ENCODE peak calls at places on chromosomes 3 and 15, in eight cellular contexts. F is T47D; R is HuH-7.5; M is WERI-Rb-1; Y is LNCaP clone FGC; L is ovary; D is WTC11; X is stimulated activated CD8-positive, alpha-beta memory T cell treated with anti-CD3 and anti-CD28 coated beads, Interleukin-15, amount 100 ng/mL, for 4 hours. N is an unnamed sample.
A peak's percentile ranks its signal among the peaks of the same experiment; 100 is the strongest.

GRCh38 chr15:32042269-32042996 is 12.1 kb downstream of the CHRNA7 start:
- DNase-seq in F (peak; percentile 30), R (no peak), M (no peak), Y (peak; percentile 46), L (no peak), D (no peak), X (no peak), N (no peak)

GRCh38 chr3:8887435-8888295 is 75.6 kb downstream of the RAD18 start:
- DNase-seq in F (no peak), R (no peak), M (no peak), Y (no peak), L (no peak), D (no peak), X (no peak), N (no peak)

GRCh38 chr15:92392966-92393286 is 755 bp upstream of the ST8SIA2 start:
- DNase-seq in F (no peak), R (no peak), M (no peak), Y (no peak), L (no peak), D (no peak), X (no peak), N (no peak)

GRCh38 chr15:80418892-80419537 is 14.8 kb downstream of the ARNT2 start:
- DNase-seq in F (peak; percentile 67), R (peak; percentile 45), M (peak; percentile 37), Y (peak; percentile 23), L (no peak), D (no peak), X (no peak), N (no peak)

GRCh38 chr3:62630664-62631063 is 244.6 kb downstream of the CADPS start:
- DNase-seq in F (no peak), R (no peak), M (no peak), Y (no peak), L (no peak), D (no peak), X (no peak), N (no peak)

GRCh38 chr3:37979798-37980476 is 10.6 kb upstream of the VILL start:
- DNase-seq in F (no peak), R (no peak), M (no peak), Y (no peak), L (no peak), D (no peak), X (no peak), N (no peak)

GRCh38 chr3:172856766-172857742 is 106.5 kb downstream of the ECT2 start:
- DNase-seq in F (peak; percentile 34), R (peak; percentile 28), M (no peak), Y (peak; percentile 31), L (no peak), D (no peak), X (no peak), N (no peak)

GRCh38 chr3:55282994-55283393 is 204.1 kb downstream of the WNT5A start:
- DNase-seq in F (no peak), R (no peak), M (no peak), Y (no peak), L (no peak), D (peak; percentile 53), X (no peak), N (no peak)

GRCh38 chr3:42192334-42193200 is 73.4 kb downstream of the CCK start:
- DNase-seq in F (no peak), R (no peak), M (no peak), Y (no peak), L (no peak), D (no peak), X (no peak), N (no peak)

GRCh38 chr3:152339881-152340505 is 71.3 kb downstream of the MBNL1 start:
- DNase-seq in F (no peak), R (no peak), M (no peak), Y (no peak), L (no peak), D (no peak), X (no peak), N (no peak)

GRCh38 chr15:99961011-99961441 is 227.8 kb upstream of the LYSMD4 start:
- DNase-seq in F (peak; percentile 26), R (no peak), M (no peak), Y (no peak), L (peak; percentile 30), D (peak; percentile 56), X (no peak), N (no peak)

GRCh38 chr3:187000711-187001151 is 70.4 kb downstream of the ST6GAL1 start:
- DNase-seq in F (no peak), R (no peak), M (no peak), Y (no peak), L (no peak), D (no peak), X (no peak), N (no peak)

GRCh38 chr15:29938701-29939340 is 116.6 kb upstream of the TJP1 start:
- DNase-seq in F (peak; percentile 22), R (no peak), M (no peak), Y (no peak), L (no peak), D (no peak), X (no peak), N (no peak)

GRCh38 chr15:101001796-101002195 is 82.6 kb downstream of the LRRK1 start:
- DNase-seq in F (no peak), R (no peak), M (no peak), Y (no peak), L (no peak), D (no peak), X (no peak), N (no peak)

GRCh38 chr3:37308247-37308646 is 133.9 kb upstream of the LRRFIP2 start:
- DNase-seq in F (peak; percentile 22), R (no peak), M (no peak), Y (no peak), L (no peak), D (no peak), X (no peak), N (no peak)

GRCh38 chr15:92921215-92922131 is 21.3 kb downstream of the CHD2 start:
- DNase-seq in F (no peak), R (no peak), M (no peak), Y (no peak), L (no peak), D (no peak), X (no peak), N (no peak)

GRCh38 chr15:76390571-76390970 is 54.0 kb downstream of the ISL2 start:
- DNase-seq in F (peak; percentile 84), R (no peak), M (no peak), Y (no peak), L (no peak), D (no peak), X (no peak), N (no peak)

GRCh38 chr15:57610130-57610529 is 18.4 kb downstream of the MYZAP start:
- DNase-seq in F (no peak), R (no peak), M (no peak), Y (peak; percentile 85), L (peak; percentile 71), D (no peak), X (no peak), N (peak; percentile 94)

N was measured in prostate gland.